ENCODE peak calls at places on chromosomes 7 and 10, in four cellular contexts. X, E, B and J are unnamed samples.

GRCh38 chr10:77160679-77161078 is 476.9 kb downstream of the KCNMA1 start:
- DNase-seq in E (no peak), X (no peak), B (no peak), J (no peak)

GRCh38 chr10:80530816-80531215 is 6.9 kb upstream of the SH2D4B start:
- DNase-seq in B (no peak), E (no peak), X (no peak), J (no peak)

GRCh38 chr10:29692121-29692539 is 57.4 kb upstream of the SVIL start:
- DNase-seq in E (no peak), B (no peak), X (no peak), J (no peak)

GRCh38 chr10:11757452-11757819 is 15.3 kb downstream of the ECHDC3 start:
- DNase-seq in B (no peak), X (peak; percentile 52), E (peak; percentile 93), J (no peak)

GRCh38 chr7:46006212-46006611 is 85.1 kb upstream of the IGFBP3 start:
- DNase-seq in X (no peak), E (no peak), B (no peak), J (no peak)

GRCh38 chr10:43114743-43115611 is 23.3 kb upstream of the CSGALNACT2 start:
- DNase-seq in X (no peak), E (no peak), B (no peak), J (no peak)

GRCh38 chr10:46524471-46525176 is 31.8 kb downstream of the GPRIN2 start:
- DNase-seq in E (no peak), X (no peak), B (no peak), J (peak; percentile 100)

GRCh38 chr7:157565981-157566630 is 229.3 kb downstream of the DNAJB6 start:
- DNase-seq in E (no peak), X (no peak), B (no peak), J (no peak)

GRCh38 chr10:94066411-94066810 is 72.7 kb downstream of the PLCE1 start:
- DNase-seq in X (peak; percentile 12), B (no peak), E (peak; percentile 18), J (no peak)

GRCh38 chr10:97007417-97007816 is 175.3 kb downstream of the LCOR start:
- DNase-seq in X (no peak), E (no peak), B (no peak), J (no peak)

GRCh38 chr7:150565239-150565638 is 2.0 kb upstream of the GIMAP4 start:
- DNase-seq in X (no peak), B (no peak), E (no peak), J (no peak)
- TF ChIP-seq MYC in X (no peak), B (no peak), E (no peak), J (no peak)

GRCh38 chr7:55131421-55131929 is 112.7 kb downstream of the EGFR start:
- DNase-seq in X (no peak), E (peak; percentile 28), B (no peak), J (no peak)

GRCh38 chr7:55128693-55129394 is 110.0 kb downstream of the EGFR start:
- DNase-seq in B (no peak), E (no peak), X (no peak), J (no peak)

GRCh38 chr7:55130554-55131198 is 111.9 kb downstream of the EGFR start:
- DNase-seq in X (no peak), E (no peak), B (no peak), J (no peak)

GRCh38 chr7:55129409-55130078 is 110.7 kb downstream of the EGFR start:
- DNase-seq in X (no peak), E (no peak), B (no peak), J (peak; percentile 49)

GRCh38 chr7:55130079-55130476 is 111.3 kb downstream of the EGFR start:
- DNase-seq in X (no peak), B (no peak), E (no peak), J (peak; percentile 13)
- TF ChIP-seq SMC3 in X (no peak), B (no peak), E (no peak), J (no peak)

GRCh38 chr10:69329721-69330178 is 51.5 kb downstream of the HK1 start:
- DNase-seq in B (no peak), E (no peak), X (no peak), J (no peak)

GRCh38 chr10:69324583-69324982 is 46.3 kb downstream of the HK1 start:
- DNase-seq in X (no peak), B (no peak), E (no peak), J (no peak)

GRCh38 chr10:69326692-69327091 is 48.4 kb downstream of the HK1 start:
- DNase-seq in X (no peak), B (no peak), E (no peak), J (no peak)

GRCh38 chr10:69328346-69328687 is 50.0 kb downstream of the HK1 start:
- DNase-seq in B (no peak), X (no peak), E (no peak), J (no peak)

DNA sequence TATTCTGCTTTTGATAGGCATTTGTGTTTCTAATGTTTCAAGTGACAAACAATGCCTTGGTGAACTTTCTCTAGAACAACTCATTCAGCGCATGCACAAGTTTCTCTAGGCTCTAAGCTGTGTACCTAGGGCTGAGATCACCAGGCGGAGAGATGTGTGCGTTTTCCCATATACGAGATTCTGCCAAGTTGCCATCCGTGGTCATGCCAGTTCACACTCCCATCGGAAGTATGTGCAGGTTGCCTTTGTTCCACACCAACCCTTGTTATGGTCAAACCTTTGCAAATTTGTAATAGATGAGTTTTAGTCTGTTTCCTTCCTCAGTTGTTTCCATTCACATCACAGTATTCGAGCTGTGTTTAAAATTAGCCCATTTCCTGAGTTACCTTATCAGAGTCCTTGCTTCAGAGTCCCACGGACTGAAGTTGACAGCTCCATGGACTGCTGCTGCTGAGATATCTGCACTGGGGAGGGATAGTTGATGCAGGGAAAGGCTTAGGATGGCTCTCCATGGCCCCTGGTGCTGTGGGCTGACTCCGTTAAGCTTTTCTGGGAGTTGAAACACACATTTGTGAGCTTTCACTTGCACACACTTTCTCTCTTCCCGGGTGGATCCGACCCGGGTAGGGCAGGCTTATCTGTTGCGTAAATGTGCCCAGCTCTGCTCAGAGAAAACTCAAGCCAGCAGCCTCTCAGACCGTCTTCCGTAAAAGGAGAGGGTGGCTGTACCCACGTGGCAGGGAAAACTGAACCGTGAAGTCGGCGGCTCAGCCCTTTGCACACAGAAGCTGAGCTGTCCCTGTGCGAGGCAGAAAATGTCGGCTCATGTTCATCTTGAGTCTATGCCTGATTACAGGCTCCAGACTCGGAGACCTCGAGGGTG is 49.4 kb downstream of the HK1 start:
- DNase-seq in X (no peak), B (no peak), E (no peak), J (no peak)
- TF ChIP-seq MYC in X (no peak), B (no peak), E (no peak), J (no peak)

DNA sequence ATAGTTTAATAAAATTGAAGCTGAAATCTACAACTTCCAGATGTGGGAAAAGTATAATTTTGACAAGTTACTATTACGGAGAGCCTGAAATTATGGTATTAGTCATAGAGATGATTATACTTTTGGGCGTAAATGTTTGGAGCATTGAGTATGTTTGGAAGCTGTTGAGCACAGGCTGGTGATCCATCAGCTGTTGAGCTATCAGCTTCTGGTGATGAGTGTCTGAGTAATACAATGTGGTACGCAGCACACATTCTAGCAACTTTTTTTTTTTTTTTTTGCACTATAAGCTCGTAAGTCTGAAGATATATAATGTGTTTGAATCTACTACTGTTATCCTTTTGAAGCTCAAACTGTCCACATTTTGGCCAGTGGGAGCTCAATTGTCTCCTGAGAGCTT is 123.4 kb downstream of the ATE1 start:
- DNase-seq in X (no peak), E (no peak), B (no peak), J (no peak)
- TF ChIP-seq SMC3 in X (no peak), E (no peak), B (no peak), J (no peak)

GRCh38 chr7:16278167-16278787 is 143.1 kb downstream of the CRPPA start:
- DNase-seq in E (no peak), X (no peak), B (no peak), J (no peak)
- TF ChIP-seq MYC in E (no peak), X (no peak), B (no peak), J (no peak)

DNA sequence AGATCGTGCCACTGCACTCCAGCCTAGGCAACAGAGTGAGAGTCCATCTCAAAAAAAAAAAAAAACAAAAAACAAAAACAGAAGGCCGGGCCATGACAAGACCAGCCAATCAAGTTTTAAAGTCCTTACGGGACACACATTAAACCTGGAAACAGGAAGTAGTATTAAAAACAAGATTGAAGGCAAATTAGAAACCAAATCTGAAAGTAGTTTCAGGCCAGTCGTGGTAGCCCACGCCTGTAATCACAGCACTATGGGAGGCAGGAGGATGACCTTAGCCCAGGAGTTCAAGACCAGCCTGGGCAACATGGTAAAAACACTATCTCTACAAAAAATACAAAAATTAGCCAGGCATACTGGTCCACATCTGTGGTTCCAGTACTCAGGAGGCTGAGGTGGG is 18.1 kb downstream of the PSAP start:
- DNase-seq in X (no peak), E (no peak), B (peak; percentile 55), J (no peak)
- TF ChIP-seq SMC3 in X (no peak), E (no peak), B (no peak), J (no peak)